ENCODE peak calls at places on chromosomes 13 and 19, in six cellular contexts. T, V, I, R, N and Q are unnamed samples.

GRCh38 chr19:39004403-39004802 is 27.9 kb downstream of the FBXO27 start:
- DNase-seq in T (no peak), V (no peak), I (no peak), R (no peak), N (no peak), Q (no peak)

GRCh38 chr19:58054792-58055482 is 4.1 kb upstream of the ZNF135 start:
- DNase-seq in T (no peak), V (peak; percentile 60), I (no peak), R (no peak), N (no peak), Q (no peak)

GRCh38 chr13:107200491-107200890 is 632.6 kb upstream of the ARGLU1 start:
- DNase-seq in T (no peak), V (no peak), I (no peak), R (no peak), N (no peak), Q (no peak)

GRCh38 chr13:101397742-101398141 is 18.6 kb downstream of the NALCN start:
- DNase-seq in T (no peak), V (no peak), I (no peak), R (peak; percentile 87), N (peak; percentile 26), Q (no peak)

GRCh38 chr13:94696171-94696570 is 16.2 kb downstream of the SOX21 start:
- DNase-seq in T (no peak), V (no peak), I (no peak), R (no peak), N (no peak), Q (no peak)

GRCh38 chr19:12527034-12527836 is 24.0 kb downstream of the ZNF564 start:
- DNase-seq in T (no peak), V (no peak), I (no peak), R (peak; percentile 49), N (no peak), Q (no peak)

GRCh38 chr13:102846261-102847015 is 606 bp downstream of the ERCC5 start:
- DNase-seq in T (no peak), V (peak; percentile 30), I (no peak), R (peak; percentile 28), N (no peak), Q (no peak)

GRCh38 chr13:108917581-108917980 is 288.2 kb downstream of the MYO16 start:
- DNase-seq in T (no peak), V (no peak), I (no peak), R (peak; percentile 53), N (peak; percentile 59), Q (no peak)

GRCh38 chr19:50427997-50428425 is 4.7 kb upstream of the MYBPC2 start:
- DNase-seq in T (no peak), V (peak; percentile 95), I (peak; percentile 83), R (peak; percentile 47), N (peak; percentile 42), Q (peak; percentile 25)

GRCh38 chr19:46890423-46891170 is 29.8 kb downstream of the ARHGAP35 start:
- DNase-seq in T (no peak), V (no peak), I (no peak), R (peak; percentile 94), N (peak; percentile 38), Q (peak; percentile 92)

GRCh38 chr13:51895906-51896888 is 34.4 kb downstream of the CCDC70 start:
- DNase-seq in T (no peak), V (peak; percentile 70), I (no peak), R (peak; percentile 42), N (peak; percentile 18), Q (no peak)
- TF ChIP-seq CTCF in T (no peak), V (peak; percentile 35), I (no peak), R (peak; percentile 84), N (peak; percentile 87), Q (peak; percentile 71)

DNA sequence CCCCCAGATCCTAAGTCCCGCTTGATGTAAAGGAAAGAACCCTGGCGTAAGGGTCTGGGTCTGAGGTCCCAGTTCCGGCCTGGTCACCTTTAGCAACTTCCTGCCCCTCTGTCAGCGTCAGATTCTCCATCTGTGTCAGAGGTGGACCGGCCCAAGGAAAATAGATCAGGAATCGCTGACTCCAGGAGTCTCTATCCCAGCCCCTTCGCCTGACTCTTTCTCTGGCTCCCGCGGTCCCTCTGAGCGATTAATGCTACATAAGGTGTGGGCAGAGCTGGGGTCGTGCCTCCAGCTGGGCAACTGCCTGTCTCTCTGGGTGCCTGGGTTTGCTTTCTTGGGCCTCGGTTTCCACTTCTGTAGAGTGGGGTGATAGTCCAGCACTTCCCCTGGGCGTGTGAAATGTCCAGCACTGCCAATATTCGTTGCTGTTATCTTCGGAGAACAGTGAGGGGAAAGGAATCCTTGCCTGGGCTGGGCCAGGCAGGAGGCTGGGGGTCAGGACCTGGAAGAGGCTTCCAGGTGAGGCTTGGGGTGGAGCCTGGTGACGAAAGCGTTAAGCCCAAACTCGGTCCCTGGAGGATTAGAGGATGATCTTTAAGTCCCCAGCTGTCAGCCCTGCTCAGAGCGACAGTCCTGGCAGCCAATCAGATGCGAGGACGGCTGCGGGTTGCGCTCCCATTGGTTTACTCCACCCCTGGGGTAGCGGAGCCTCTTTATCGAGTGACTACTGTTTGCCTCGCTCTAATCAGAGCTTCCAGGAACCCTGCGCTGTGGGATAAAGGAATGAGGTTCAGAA is 767 bp downstream of the ABCA7 start:
- DNase-seq in T (no peak), V (peak; percentile 86), I (peak; percentile 79), R (peak; percentile 93), N (peak; percentile 86), Q (peak; percentile 87)
- TF ChIP-seq CTCF in T (no peak), V (no peak), I (no peak), R (no peak), N (no peak), Q (no peak)

GRCh38 chr13:51315658-51316057 is 23.8 kb upstream of the SERPINE3 start:
- DNase-seq in T (no peak), V (peak; percentile 3), I (no peak), R (no peak), N (no peak), Q (no peak)
- TF ChIP-seq CTCF in T (no peak), V (no peak), I (no peak), R (no peak), N (no peak), Q (no peak)

GRCh38 chr19:55504252-55504603 is 16.0 kb downstream of the SSC5D start:
- DNase-seq in T (no peak), V (no peak), I (no peak), R (no peak), N (no peak), Q (no peak)
- TF ChIP-seq CTCF in T (no peak), V (no peak), I (no peak), R (peak; percentile 10), N (no peak), Q (no peak)

GRCh38 chr19:41745761-41746160 is 9.6 kb upstream of the CEACAM6 start:
- DNase-seq in T (no peak), V (no peak), I (no peak), R (no peak), N (no peak), Q (no peak)

GRCh38 chr19:41753159-41753558 is 2.2 kb upstream of the CEACAM6 start:
- DNase-seq in T (no peak), V (peak; percentile 54), I (peak; percentile 28), R (peak; percentile 8), N (no peak), Q (no peak)

GRCh38 chr19:41746593-41747227 is 8.6 kb upstream of the CEACAM6 start:
- DNase-seq in T (no peak), V (peak; percentile 50), I (no peak), R (peak; percentile 49), N (peak; percentile 2), Q (peak; percentile 7)

GRCh38 chr19:41744850-41745249 is 10.5 kb upstream of the CEACAM6 start:
- DNase-seq in T (no peak), V (no peak), I (no peak), R (no peak), N (no peak), Q (no peak)

GRCh38 chr19:41748012-41748411 is 7.3 kb upstream of the CEACAM6 start:
- DNase-seq in T (no peak), V (no peak), I (no peak), R (no peak), N (no peak), Q (no peak)
- TF ChIP-seq CTCF in T (no peak), V (no peak), I (no peak), R (no peak), N (no peak), Q (no peak)

GRCh38 chr19:32041681-32042292 is 303.6 kb upstream of the ZNF507 start:
- DNase-seq in T (no peak), V (peak; percentile 71), I (no peak), R (no peak), N (peak; percentile 18), Q (no peak)
- TF ChIP-seq CTCF in T (peak; percentile 15), V (peak; percentile 67), I (no peak), R (peak; percentile 70), N (peak; percentile 87), Q (peak; percentile 67)

GRCh38 chr13:36453518-36453917 is 21.2 kb downstream of the CCNA1 start:
- DNase-seq in T (no peak), V (no peak), I (no peak), R (no peak), N (no peak), Q (no peak)
- TF ChIP-seq CTCF in T (no peak), V (peak; percentile 12), I (no peak), R (peak; percentile 44), N (peak; percentile 46), Q (peak; percentile 15)

GRCh38 chr13:26971990-26972888 is 199.4 kb downstream of the USP12 start:
- DNase-seq in T (no peak), V (no peak), I (no peak), R (no peak), N (no peak), Q (no peak)
- TF ChIP-seq CTCF in T (no peak), V (peak; percentile 5), I (no peak), R (peak; percentile 70), N (peak; percentile 53), Q (peak; percentile 29)